ENCODE peak calls at places on chromosomes 4 and X, in four cellular contexts. Q, O, K and Z are unnamed samples.

GRCh38 chrX:40189018-40189417 is 91.3 kb upstream of the BCOR start:
- DNase-seq in K (no peak), Q (no peak), O (no peak), Z (no peak)

GRCh38 chr4:184262901-184263300 is 45.2 kb upstream of the ENPP6 start:
- DNase-seq in Q (peak), O (no peak), K (no peak), Z (no peak)

GRCh38 chr4:82780398-82781231 is 18.0 kb downstream of the SCD5 start:
- DNase-seq in K (peak), O (no peak), Q (peak), Z (peak)

GRCh38 chr4:182547435-182547834 is 304.2 kb downstream of the TENM3 start:
- DNase-seq in O (no peak), K (no peak), Q (no peak), Z (no peak)

GRCh38 chrX:1093112-1093511 is 119.3 kb downstream of the CRLF2 start:
- DNase-seq in Q (no peak), K (no peak), O (no peak), Z (no peak)

GRCh38 chr4:70183168-70183939 is 12.2 kb upstream of the ODAM start:
- DNase-seq in O (peak), K (no peak), Q (peak), Z (no peak)

GRCh38 chr4:98262431-98262830 is 1.2 kb downstream of the RAP1GDS1 start:
- DNase-seq in O (no peak), K (no peak), Q (no peak), Z (no peak)

GRCh38 chr4:1851575-1852415 is 4.2 kb downstream of the LETM1 start:
- DNase-seq in Q (no peak), O (no peak), K (no peak), Z (no peak)

GRCh38 chr4:160580581-160580980 is 1477.7 kb downstream of the RAPGEF2 start:
- DNase-seq in O (no peak), Q (no peak), K (no peak), Z (no peak)

GRCh38 chrX:40109288-40110008 is 11.7 kb upstream of the BCOR start:
- DNase-seq in O (peak), K (peak), Q (no peak), Z (peak)

GRCh38 chr4:112633477-112634235 is 3.1 kb downstream of the ZGRF1 start:
- DNase-seq in K (no peak), O (no peak), Q (no peak), Z (no peak)

GRCh38 chrX:85375333-85375738 is 4.1 kb downstream of the POF1B start:
- DNase-seq in K (no peak), Q (no peak), O (no peak), Z (no peak)

GRCh38 chr4:141541851-141542250 is 94.5 kb upstream of the IL15 start:
- DNase-seq in Q (peak), K (no peak), O (no peak), Z (no peak)

GRCh38 chr4:15656038-15656470 is 897 bp upstream of the FBXL5 start:
- DNase-seq in O (no peak), K (no peak), Q (no peak), Z (no peak)

GRCh38 chr4:10030946-10031662 is 9.8 kb upstream of the SLC2A9 start:
- DNase-seq in O (no peak), K (no peak), Q (peak), Z (no peak)

GRCh38 chrX:154444001-154444754 is at the start of gene FAM50A:
- DNase-seq in K (peak), Q (peak), O (peak), Z (peak)

GRCh38 chr4:70996014-70996353 is 2.5 kb downstream of the DCK start:
- DNase-seq in O (no peak), K (no peak), Q (no peak), Z (no peak)

GRCh38 chr4:7034262-7035081 is 8.7 kb upstream of the TADA2B start:
- DNase-seq in K (no peak), O (no peak), Q (peak), Z (no peak)

GRCh38 chr4:184815046-184815877 is 10.5 kb downstream of the ACSL1 start:
- DNase-seq in K (peak), O (no peak), Q (peak), Z (peak)

GRCh38 chr4:8854866-8855265 is 16.8 kb downstream of the HMX1 start:
- DNase-seq in Q (peak), O (no peak), K (no peak), Z (no peak)

GRCh38 chrX:91108761-91109160 is 325.9 kb upstream of the PABPC5 start:
- DNase-seq in O (no peak), Q (no peak), K (no peak), Z (no peak)

GRCh38 chr4:155666701-155667537 is at the start of gene GUCY1A1:
- DNase-seq in K (peak), O (peak), Q (no peak), Z (peak)

GRCh38 chrX:71144651-71145050 is at the start of gene NLGN3:
- DNase-seq in K (no peak), O (no peak), Q (no peak), Z (no peak)

GRCh38 chr4:87042221-87042620 is 107.4 kb downstream of the AFF1 start:
- DNase-seq in K (no peak), O (no peak), Q (no peak), Z (no peak)

GRCh38 chr4:6277139-6277802 is 7.6 kb downstream of the WFS1 start:
- DNase-seq in K (peak), Q (no peak), O (no peak), Z (no peak)

GRCh38 chr4:123832173-123833026 is 435.8 kb downstream of the SPRY1 start:
- DNase-seq in K (peak), Q (peak), O (no peak), Z (no peak)

GRCh38 chr4:78481180-78481579 is 70.4 kb upstream of the ANXA3 start:
- DNase-seq in Q (peak), K (no peak), O (no peak), Z (no peak)

GRCh38 chrX:55489315-55490009 is at the start of gene USP51:
- DNase-seq in O (peak), Q (peak), K (peak), Z (peak)

GRCh38 chrX:67787196-67787595 is 243.4 kb downstream of the AR start:
- DNase-seq in O (no peak), K (no peak), Q (no peak), Z (no peak)

GRCh38 chr4:181909368-181909767 is 333.8 kb upstream of the TENM3 start:
- DNase-seq in Q (peak), K (no peak), O (no peak), Z (no peak)

GRCh38 chr4:95715830-95716229 is 124.1 kb upstream of the PDHA2 start:
- DNase-seq in O (no peak), K (no peak), Q (no peak), Z (no peak)

GRCh38 chr4:109967798-109968520 is 55.3 kb downstream of the EGF start:
- DNase-seq in Q (no peak), O (no peak), K (no peak), Z (no peak)

GRCh38 chr4:76377922-76378321 is 43.0 kb downstream of the CCDC158 start:
- DNase-seq in O (peak), Q (peak), K (no peak), Z (no peak)

GRCh38 chr4:119136541-119136940 is 909 bp downstream of the MYOZ2 start:
- DNase-seq in Q (no peak), O (no peak), K (no peak), Z (no peak)

GRCh38 chr4:101282076-101282844 is 65.1 kb downstream of the PPP3CA start:
- DNase-seq in O (no peak), K (no peak), Q (no peak), Z (no peak)